ENCODE peak calls at places on chromosomes 1 and 21, in five cellular contexts. U is suprapubic skin, M is SK-N-SH, N is HepG2, J is H1. Z is an unnamed sample.

GRCh38 chr1:176252191-176252590 is 45.1 kb upstream of the COP1 start:
- DNase-seq in M (no peak), J (no peak), N (no peak), U (no peak), Z (no peak)

GRCh38 chr1:39592069-39592468 is 15.5 kb upstream of the PABPC4 start:
- DNase-seq in J (no peak), U (no peak), N (no peak), M (no peak), Z (no peak)

GRCh38 chr1:155777541-155777940 is 79.5 kb downstream of the GON4L start:
- DNase-seq in J (no peak), U (no peak), M (no peak), N (no peak), Z (no peak)

GRCh38 chr1:32447469-32448185 is 17.2 kb upstream of the ZBTB8B start:
- DNase-seq in U (no peak), J (peak), M (no peak), N (no peak), Z (no peak)

GRCh38 chr1:100387644-100388350 is 35.5 kb downstream of the CDC14A start:
- DNase-seq in M (no peak), U (no peak), N (no peak), J (no peak), Z (no peak)

GRCh38 chr1:27503961-27504587 is 14.1 kb upstream of the WASF2 start:
- DNase-seq in N (no peak), U (no peak), J (no peak), M (no peak), Z (no peak)

GRCh38 chr1:161172776-161173376 is 4.4 kb downstream of the B4GALT3 start:
- DNase-seq in M (no peak), N (no peak), U (no peak), J (no peak), Z (no peak)

GRCh38 chr1:241408170-241408569 is 51.2 kb upstream of the RGS7 start:
- DNase-seq in J (no peak), U (no peak), M (peak), N (no peak), Z (no peak)

GRCh38 chr1:233114159-233114558 is 163.7 kb downstream of the NTPCR start:
- DNase-seq in U (no peak), J (no peak), N (no peak), M (no peak), Z (no peak)

GRCh38 chr1:165914136-165914798 is 86.9 kb downstream of the UCK2 start:
- DNase-seq in J (no peak), N (peak), U (no peak), M (peak), Z (peak)

GRCh38 chr1:198880818-198881597 is 242.2 kb downstream of the PTPRC start:
- DNase-seq in N (peak), M (no peak), U (no peak), J (no peak), Z (no peak)

GRCh38 chr1:20402585-20403422 is 83.2 kb downstream of the CAMK2N1 start:
- DNase-seq in M (no peak), J (no peak), N (no peak), U (peak), Z (no peak)

GRCh38 chr1:247936415-247936814 is 11.7 kb downstream of the OR2AJ1 start:
- DNase-seq in J (no peak), U (no peak), N (no peak), M (no peak), Z (no peak)

GRCh38 chr1:84899969-84900368 is 7.0 kb upstream of the LPAR3 start:
- DNase-seq in J (no peak), U (no peak), N (no peak), M (no peak), Z (no peak)

GRCh38 chr1:228085287-228085926 is 2.9 kb downstream of the ARF1 start:
- DNase-seq in U (no peak), M (no peak), J (no peak), N (peak), Z (no peak)

GRCh38 chr1:41399148-41399795 is 38.0 kb downstream of the FOXO6 start:
- DNase-seq in N (no peak), J (no peak), M (peak), U (no peak), Z (no peak)

GRCh38 chr1:17287377-17287776 is 20.6 kb upstream of the PADI4 start:
- DNase-seq in M (no peak), N (no peak), J (no peak), U (no peak), Z (no peak)

GRCh38 chr1:204451352-204452124 is 39.9 kb upstream of the PPP1R15B start:
- DNase-seq in J (no peak), U (no peak), N (no peak), M (no peak), Z (peak)

GRCh38 chr1:224517171-224517570 is 82.6 kb upstream of the WDR26 start:
- DNase-seq in J (no peak), N (no peak), M (no peak), U (no peak), Z (no peak)

GRCh38 chr1:207493212-207493611 is 2.7 kb upstream of the CR1 start:
- DNase-seq in M (no peak), N (no peak), U (no peak), J (no peak), Z (no peak)

GRCh38 chr1:29592731-29593130 is 356.4 kb downstream of the PTPRU start:
- DNase-seq in N (no peak), J (no peak), M (no peak), U (no peak), Z (no peak)

GRCh38 chr1:19203440-19203839 is 6.6 kb downstream of the UBR4 start:
- DNase-seq in N (no peak), U (no peak), M (no peak), J (no peak), Z (peak)

GRCh38 chr1:161198206-161198876 is 513 bp downstream of the ADAMTS4 start:
- DNase-seq in J (no peak), U (no peak), M (peak), N (peak), Z (no peak)

GRCh38 chr1:180926164-180926981 is 13.7 kb downstream of the KIAA1614 start:
- DNase-seq in M (peak), J (no peak), U (no peak), N (no peak), Z (no peak)

GRCh38 chr1:248596615-248597014 is 885 bp downstream of the OR2T10 start:
- DNase-seq in U (no peak), M (no peak), J (no peak), N (no peak), Z (no peak)

GRCh38 chr1:165147799-165148198 is 208.7 kb downstream of the LMX1A start:
- DNase-seq in M (no peak), J (no peak), N (no peak), U (no peak), Z (no peak)

GRCh38 chr1:228340686-228341449 is 65.8 kb downstream of the TRIM11 start:
- DNase-seq in U (peak), M (peak), J (peak), N (no peak), Z (no peak)

GRCh38 chr1:104132386-104132973 is 382.8 kb downstream of the AMY1C start:
- DNase-seq in J (no peak), M (peak), U (no peak), N (peak), Z (no peak)

GRCh38 chr21:33402011-33402979 is 918 bp upstream of the IFNGR2 start:
- DNase-seq in U (peak), N (no peak), M (peak), J (no peak), Z (peak)

DNA sequence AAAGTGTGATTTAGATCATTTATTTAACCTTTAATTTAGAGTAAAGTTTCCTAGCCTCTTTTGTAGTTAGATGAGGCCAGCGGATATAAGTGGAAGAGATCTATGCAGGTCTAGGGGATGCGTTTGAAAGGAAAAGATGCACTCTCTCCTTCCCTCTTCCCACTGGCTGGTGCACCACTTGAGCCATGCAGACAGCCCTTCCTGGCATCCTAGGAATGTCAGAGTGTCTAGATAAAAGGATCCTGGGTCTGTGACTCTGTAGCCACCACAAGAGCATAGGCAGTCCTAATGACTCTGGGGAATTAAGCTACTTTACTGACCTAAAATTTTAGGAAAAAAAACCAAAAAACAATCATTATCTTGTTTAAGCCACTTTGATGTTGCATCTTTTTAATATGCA is 16.0 kb upstream of the STUM start:
- DNase-seq in U (no peak), M (no peak), N (no peak), J (no peak), Z (no peak)
- H3K27ac ChIP-seq in U (no peak), M (no peak), N (no peak), J (no peak), Z (no peak)

DNA sequence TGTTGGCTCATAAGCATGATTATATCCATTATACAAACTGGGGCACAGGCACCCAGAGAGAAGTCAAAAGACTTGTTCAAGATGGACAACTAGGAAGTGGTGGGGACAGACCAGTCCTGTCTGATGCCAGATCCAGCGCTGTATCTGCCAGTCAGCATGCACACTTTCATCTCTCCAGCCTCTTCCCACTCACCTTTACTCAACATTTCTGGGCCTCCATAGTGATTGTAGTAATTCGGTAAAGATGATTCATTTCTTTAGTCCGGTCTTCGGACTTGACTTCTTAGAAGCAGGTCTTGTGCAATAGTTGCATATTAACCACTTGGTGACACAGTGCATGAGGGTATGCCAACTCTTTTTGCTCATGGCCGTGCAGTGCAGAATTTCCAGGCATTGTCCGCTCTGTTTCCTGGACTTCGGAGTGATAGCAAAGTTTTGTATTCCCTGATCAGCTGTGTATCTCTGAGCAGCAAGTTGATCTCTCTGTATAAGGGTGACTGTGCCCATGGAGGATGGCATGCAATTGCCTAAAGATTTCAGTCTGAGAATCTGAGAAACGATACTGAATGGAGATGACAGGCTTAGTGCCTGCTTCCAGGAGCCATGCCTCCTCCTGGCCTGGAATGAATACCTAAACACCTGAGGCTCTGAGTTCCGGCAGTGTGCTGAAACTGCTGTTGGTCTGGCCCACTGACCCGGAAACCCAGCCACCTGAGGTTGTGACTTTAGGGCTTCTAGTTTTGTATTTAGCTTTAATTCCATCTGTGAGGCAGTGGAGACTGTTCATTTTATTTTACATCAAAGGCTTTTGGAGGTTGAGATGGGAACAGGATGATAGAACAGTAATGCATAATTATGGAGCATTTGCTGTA is 39.0 kb downstream of the GALNT2 start:
- DNase-seq in J (no peak), U (no peak), M (no peak), N (peak), Z (no peak)
- TF ChIP-seq EP300 in J (no peak), U (no peak), M (no peak), N (no peak), Z (no peak)

GRCh38 chr1:184287001-184287400 is 99.8 kb upstream of the C1orf21 start:
- DNase-seq in U (no peak), M (no peak), N (no peak), J (no peak), Z (no peak)
- TF ChIP-seq POLR2AphosphoS5 in U (no peak), M (no peak), N (no peak), J (no peak), Z (peak)

GRCh38 chr1:115976900-115977480 is 677 bp downstream of the SLC22A15 start:
- DNase-seq in J (no peak), M (peak), U (no peak), N (no peak), Z (no peak)

GRCh38 chr1:115977481-115978258 is 1.4 kb downstream of the SLC22A15 start:
- DNase-seq in M (no peak), N (peak), J (no peak), U (no peak), Z (no peak)

GRCh38 chr1:115980156-115980555 is 3.8 kb downstream of the SLC22A15 start:
- DNase-seq in U (no peak), J (no peak), M (no peak), N (no peak), Z (no peak)

GRCh38 chr1:115976062-115976899 is at the start of gene SLC22A15:
- DNase-seq in M (peak), N (no peak), J (no peak), U (peak), Z (peak)

GRCh38 chr1:115978292-115978941 is 2.1 kb downstream of the SLC22A15 start:
- DNase-seq in U (no peak), N (no peak), M (no peak), J (no peak), Z (no peak)
- H3K27ac ChIP-seq in U (no peak), N (no peak), M (no peak), J (no peak), Z (peak)

Z was measured in stomach.